ENCODE peak calls at places on chromosome 15, in four cellular contexts. W, P, O and U are unnamed samples.

GRCh38 chr15:89799011-89799924 is 15.4 kb downstream of the ANPEP start:
- DNase-seq in P (no peak), W (no peak), O (no peak), U (no peak)

GRCh38 chr15:85563328-85563727 is 182.9 kb downstream of the AKAP13 start:
- DNase-seq in W (no peak), O (peak), P (no peak), U (peak)

GRCh38 chr15:72961326-72961725 is 90.9 kb upstream of the NEO1 start:
- DNase-seq in P (no peak), W (no peak), O (no peak), U (no peak)

GRCh38 chr15:38861108-38861507 is 296.5 kb upstream of the RASGRP1 start:
- DNase-seq in W (no peak), O (no peak), P (no peak), U (no peak)

GRCh38 chr15:92578096-92578835 is 77.3 kb downstream of the FAM174B start:
- DNase-seq in W (no peak), O (no peak), P (no peak), U (no peak)

GRCh38 chr15:82936966-82937647 is 15.4 kb downstream of the HOMER2 start:
- DNase-seq in W (no peak), O (peak), P (no peak), U (peak)

GRCh38 chr15:70605606-70606410 is 157.6 kb downstream of the UACA start:
- DNase-seq in W (no peak), O (peak), P (no peak), U (peak)

GRCh38 chr15:40964634-40965033 is 11.4 kb downstream of the CHAC1 start:
- DNase-seq in W (no peak), O (no peak), P (no peak), U (no peak)

GRCh38 chr15:101070502-101071273 is 151.5 kb downstream of the LRRK1 start:
- DNase-seq in W (no peak), O (peak), P (no peak), U (peak)

GRCh38 chr15:85730001-85730820 is 64.5 kb downstream of the KLHL25 start:
- DNase-seq in P (peak), W (peak), O (peak), U (peak)

GRCh38 chr15:67548862-67549651 is 6.6 kb downstream of the MAP2K5 start:
- DNase-seq in O (peak), P (peak), W (no peak), U (peak)

GRCh38 chr15:57422113-57422754 is 45.9 kb downstream of the CGNL1 start:
- DNase-seq in O (peak), P (no peak), W (no peak), U (no peak)

GRCh38 chr15:61549727-61550126 is 320.6 kb upstream of the RORA start:
- DNase-seq in P (no peak), O (no peak), W (no peak), U (no peak)

GRCh38 chr15:69836526-69837230 is 261.0 kb downstream of the TLE3 start:
- DNase-seq in O (no peak), W (no peak), P (no peak), U (no peak)

GRCh38 chr15:30924353-30924752 is 20.6 kb downstream of the FAN1 start:
- DNase-seq in P (no peak), W (no peak), O (peak), U (peak)

GRCh38 chr15:30939161-30939560 is 35.4 kb downstream of the FAN1 start:
- DNase-seq in O (no peak), W (no peak), P (no peak), U (no peak)

GRCh38 chr15:90062023-90062728 is 40.1 kb downstream of the IDH2 start:
- DNase-seq in O (peak), P (peak), W (peak), U (peak)

GRCh38 chr15:83992356-83993031 is 243.1 kb upstream of the GOLGA6L4 start:
- DNase-seq in W (no peak), P (no peak), O (no peak), U (no peak)

GRCh38 chr15:33200903-33201302 is 6.4 kb upstream of the FMN1 start:
- DNase-seq in P (no peak), W (no peak), O (no peak), U (peak)

GRCh38 chr15:59178151-59178705 is 28.4 kb upstream of the LDHAL6B start:
- DNase-seq in P (no peak), O (no peak), W (no peak), U (no peak)

GRCh38 chr15:58348095-58348812 is 83.5 kb upstream of the LIPC start:
- DNase-seq in O (no peak), P (no peak), W (no peak), U (no peak)

GRCh38 chr15:40441736-40442531 is 1.2 kb downstream of the BAHD1 start:
- DNase-seq in W (peak), O (no peak), P (peak), U (peak)

GRCh38 chr15:45457215-45457614 is 65.3 kb downstream of the SLC30A4 start:
- DNase-seq in W (no peak), P (no peak), O (no peak), U (no peak)

GRCh38 chr15:62527387-62527786 is 362.3 kb upstream of the C2CD4B start:
- DNase-seq in O (no peak), P (no peak), W (no peak), U (no peak)

GRCh38 chr15:100802421-100803157 is 77.0 kb upstream of the ALDH1A3 start:
- DNase-seq in W (no peak), O (no peak), P (no peak), U (no peak)

GRCh38 chr15:40498418-40498817 is 27.6 kb downstream of the CHST14 start:
- DNase-seq in W (no peak), P (no peak), O (peak), U (peak)

GRCh38 chr15:56052389-56053045 is 59.1 kb upstream of the NEDD4 start:
- DNase-seq in W (no peak), P (no peak), O (peak), U (peak)

GRCh38 chr15:86555939-86556725 is 476.5 kb downstream of the AGBL1 start:
- DNase-seq in W (no peak), P (no peak), O (no peak), U (peak)

GRCh38 chr15:87547470-87548181 is 708.9 kb downstream of the NTRK3 start:
- DNase-seq in O (no peak), W (no peak), P (no peak), U (peak)

GRCh38 chr15:44719293-44719999 is 8.1 kb downstream of the B2M start:
- DNase-seq in O (peak), P (no peak), W (no peak), U (no peak)

GRCh38 chr15:63940956-63941620 is 105.2 kb downstream of the DAPK2 start:
- DNase-seq in O (no peak), W (no peak), P (no peak), U (no peak)

GRCh38 chr15:57534279-57534678 is 57.4 kb upstream of the MYZAP start:
- DNase-seq in O (peak), W (no peak), P (no peak), U (no peak)

GRCh38 chr15:100716456-100717085 is 114.2 kb downstream of the ASB7 start:
- DNase-seq in W (no peak), O (no peak), P (no peak), U (no peak)

GRCh38 chr15:74616020-74616939 is 644 bp downstream of the CLK3 start:
- DNase-seq in O (peak), W (peak), P (no peak), U (peak)

GRCh38 chr15:27932600-27932999 is 166.5 kb downstream of the OCA2 start:
- DNase-seq in P (no peak), O (no peak), W (no peak), U (no peak)